ENCODE peak calls at places on chromosomes 13 and 19, in four cellular contexts. P is body of pancreas; V is stimulated activated CD8-positive, alpha-beta memory T cell treated with anti-CD3 and anti-CD28 coated beads, Interleukin-4, amount 100 ng/mL, for 4 hours; K is neuronal stem cell. D is an unnamed sample.
A peak's percentile ranks its signal among the peaks of the same experiment; 100 is the strongest.

GRCh38 chr19:16384688-16385087 is 60.1 kb downstream of the KLF2 start:
- DNase-seq in P (peak; percentile 13), V (no peak), K (no peak), D (no peak)

GRCh38 chr13:23496255-23496654 is 62.8 kb upstream of the SACS start:
- DNase-seq in P (no peak), V (no peak), K (no peak), D (no peak)

GRCh38 chr19:48654299-48655059 is 8.5 kb upstream of the CA11 start:
- DNase-seq in P (no peak), V (no peak), K (no peak), D (no peak)

GRCh38 chr19:54420383-54421168 is 5.3 kb downstream of the TTYH1 start:
- DNase-seq in P (peak; percentile 82), V (no peak), K (peak; percentile 95), D (no peak)

GRCh38 chr13:28442872-28443271 is 52.1 kb downstream of the FLT1 start:
- DNase-seq in P (no peak), V (no peak), K (no peak), D (no peak)

GRCh38 chr13:107573184-107573583 is 642.2 kb downstream of the LIG4 start:
- DNase-seq in P (no peak), V (no peak), K (no peak), D (no peak)

GRCh38 chr13:43933378-43933777 is 53.7 kb downstream of the LACC1 start:
- DNase-seq in P (no peak), V (no peak), K (no peak), D (no peak)

GRCh38 chr13:34151885-34152284 is 333.9 kb downstream of the RFC3 start:
- DNase-seq in P (no peak), V (no peak), K (no peak), D (no peak)

GRCh38 chr19:5106971-5107370 is 138.1 kb downstream of the KDM4B start:
- DNase-seq in P (no peak), V (no peak), K (no peak), D (no peak)

GRCh38 chr13:112981361-112981905 is 12.4 kb downstream of the MCF2L start:
- DNase-seq in P (no peak), V (no peak), K (no peak), D (no peak)

GRCh38 chr19:44822670-44823372 is 13.9 kb downstream of the BCAM start:
- DNase-seq in P (no peak), V (no peak), K (peak; percentile 48), D (no peak)

GRCh38 chr19:5456836-5457200 is 1.6 kb downstream of the ZNRF4 start:
- DNase-seq in P (no peak), V (no peak), K (no peak), D (no peak)

GRCh38 chr13:113447596-113447995 is 5.7 kb downstream of the ADPRHL1 start:
- DNase-seq in P (no peak), V (no peak), K (no peak), D (no peak)

GRCh38 chr13:40409278-40409677 is 257.2 kb downstream of the FOXO1 start:
- DNase-seq in P (no peak), V (no peak), K (no peak), D (no peak)

GRCh38 chr19:47613165-47614146 is 4.5 kb downstream of the BICRA start:
- DNase-seq in P (no peak), V (no peak), K (peak; percentile 51), D (no peak)

GRCh38 chr19:34687348-34687747 is 9.9 kb downstream of the ZNF302 start:
- DNase-seq in P (no peak), V (no peak), K (no peak), D (no peak)

GRCh38 chr13:110518150-110518525 is 43.4 kb downstream of the RAB20 start:
- DNase-seq in P (no peak), V (no peak), K (no peak), D (no peak)

GRCh38 chr13:48476674-48477073 is 56.2 kb downstream of the RCBTB2 start:
- DNase-seq in P (no peak), V (no peak), K (no peak), D (no peak)

GRCh38 chr13:59178344-59178743 is 985.4 kb downstream of the DIAPH3 start:
- DNase-seq in P (no peak), V (no peak), K (no peak), D (no peak)

GRCh38 chr13:49669735-49670309 is 21.5 kb downstream of the EBPL start:
- DNase-seq in P (peak; percentile 67), V (no peak), K (peak; percentile 41), D (peak; percentile 49)

GRCh38 chr19:6065685-6066365 is 44.5 kb downstream of the RFX2 start:
- DNase-seq in P (no peak), V (peak; percentile 23), K (no peak), D (peak; percentile 77)